ENCODE peak calls at places on chromosomes 6 and 20, in eight cellular contexts. One of them, this sample, is unnamed. For H3K27me3, the result is how much of the 10 kb centered on the place peaks cover.

GRCh38 chr6:132698608-132699007 is 15.2 kb downstream of the VNN1 start:
- DNase-seq in DND-41: no peak
- DNase-seq in fibroblast of lung: no peak
- DNase-seq in thoracic aorta: no peak
- DNase-seq in keratinocyte: no peak
- DNase-seq in ovary: no peak
- DNase-seq in HCT116: no peak
- DNase-seq in AG04450: no peak
- DNase-seq in this sample: no peak

GRCh38 chr20:25296094-25297093 is 48.5 kb downstream of the PYGB start:
- DNase-seq in keratinocyte: no peak
- DNase-seq in thoracic aorta: no peak
- DNase-seq in DND-41: peak
- DNase-seq in AG04450: no peak
- DNase-seq in HCT116: no peak
- DNase-seq in fibroblast of lung: no peak
- DNase-seq in ovary: peak
- DNase-seq in this sample: no peak

GRCh38 chr6:169215201-169215661 is 38.4 kb downstream of the THBS2 start:
- DNase-seq in HCT116: no peak
- DNase-seq in DND-41: no peak
- DNase-seq in AG04450: no peak
- DNase-seq in thoracic aorta: no peak
- DNase-seq in ovary: peak
- DNase-seq in keratinocyte: no peak
- DNase-seq in fibroblast of lung: peak
- DNase-seq in this sample: no peak

GRCh38 chr6:24125980-24126379 is at the start of gene NRSN1:
- DNase-seq in HCT116: no peak
- DNase-seq in thoracic aorta: no peak
- DNase-seq in DND-41: no peak
- DNase-seq in ovary: no peak
- DNase-seq in keratinocyte: no peak
- DNase-seq in fibroblast of lung: no peak
- DNase-seq in AG04450: no peak
- DNase-seq in this sample: no peak

GRCh38 chr6:112910256-112910655 is 563.1 kb downstream of the RFPL4B start:
- DNase-seq in DND-41: no peak
- DNase-seq in thoracic aorta: no peak
- DNase-seq in ovary: no peak
- DNase-seq in AG04450: no peak
- DNase-seq in fibroblast of lung: peak
- DNase-seq in keratinocyte: no peak
- DNase-seq in HCT116: no peak
- DNase-seq in this sample: no peak

GRCh38 chr6:3328145-3328544 is 69.4 kb downstream of the PSMG4 start:
- DNase-seq in fibroblast of lung: peak
- DNase-seq in DND-41: no peak
- DNase-seq in AG04450: no peak
- DNase-seq in keratinocyte: no peak
- DNase-seq in ovary: no peak
- DNase-seq in thoracic aorta: no peak
- DNase-seq in HCT116: no peak
- DNase-seq in this sample: peak

GRCh38 chr6:10315034-10315433 is 99.8 kb downstream of the TFAP2A start:
- DNase-seq in DND-41: no peak
- DNase-seq in AG04450: no peak
- DNase-seq in thoracic aorta: no peak
- DNase-seq in HCT116: no peak
- DNase-seq in keratinocyte: no peak
- DNase-seq in fibroblast of lung: no peak
- DNase-seq in ovary: no peak
- DNase-seq in this sample: no peak

GRCh38 chr6:167154895-167155294 is 2.9 kb downstream of the GPR31 start:
- DNase-seq in fibroblast of lung: no peak
- DNase-seq in AG04450: no peak
- DNase-seq in HCT116: no peak
- DNase-seq in keratinocyte: no peak
- DNase-seq in ovary: no peak
- DNase-seq in DND-41: no peak
- DNase-seq in thoracic aorta: no peak
- DNase-seq in this sample: no peak

GRCh38 chr20:2708073-2708415 is 15.5 kb downstream of the EBF4 start:
- DNase-seq in DND-41: no peak
- DNase-seq in thoracic aorta: no peak
- DNase-seq in keratinocyte: no peak
- DNase-seq in ovary: no peak
- DNase-seq in fibroblast of lung: no peak
- DNase-seq in HCT116: no peak
- DNase-seq in AG04450: no peak
- DNase-seq in this sample: no peak

GRCh38 chr6:123629234-123629941 is 7.4 kb downstream of the TRDN start:
- DNase-seq in DND-41: no peak
- DNase-seq in keratinocyte: no peak
- DNase-seq in AG04450: no peak
- DNase-seq in thoracic aorta: no peak
- DNase-seq in HCT116: no peak
- DNase-seq in fibroblast of lung: no peak
- DNase-seq in ovary: no peak
- DNase-seq in this sample: no peak

GRCh38 chr6:5250451-5250850 is 10.3 kb downstream of the LYRM4 start:
- DNase-seq in fibroblast of lung: no peak
- DNase-seq in AG04450: no peak
- DNase-seq in keratinocyte: no peak
- DNase-seq in ovary: no peak
- DNase-seq in DND-41: no peak
- DNase-seq in thoracic aorta: no peak
- DNase-seq in HCT116: no peak
- DNase-seq in this sample: no peak

GRCh38 chr20:19251958-19252669 is 39.7 kb downstream of the SLC24A3 start:
- DNase-seq in DND-41: no peak
- DNase-seq in AG04450: no peak
- DNase-seq in HCT116: no peak
- DNase-seq in ovary: no peak
- DNase-seq in thoracic aorta: no peak
- DNase-seq in keratinocyte: no peak
- DNase-seq in fibroblast of lung: no peak
- DNase-seq in this sample: no peak

GRCh38 chr20:36064661-36065426 is 89.7 kb upstream of the EPB41L1 start:
- DNase-seq in ovary: peak
- DNase-seq in AG04450: peak
- DNase-seq in keratinocyte: no peak
- DNase-seq in fibroblast of lung: peak
- DNase-seq in HCT116: no peak
- DNase-seq in DND-41: peak
- DNase-seq in thoracic aorta: peak
- DNase-seq in this sample: peak

GRCh38 chr20:33014336-33015113 is 7.0 kb downstream of the BPIFB2 start:
- DNase-seq in keratinocyte: no peak
- DNase-seq in ovary: no peak
- DNase-seq in thoracic aorta: no peak
- DNase-seq in DND-41: no peak
- DNase-seq in HCT116: no peak
- DNase-seq in AG04450: no peak
- DNase-seq in fibroblast of lung: no peak
- DNase-seq in this sample: no peak

GRCh38 chr6:154996841-154997311 is 1.8 kb downstream of the TIAM2 start:
- DNase-seq in AG04450: no peak
- DNase-seq in thoracic aorta: no peak
- DNase-seq in HCT116: no peak
- DNase-seq in keratinocyte: no peak
- DNase-seq in DND-41: no peak
- DNase-seq in ovary: no peak
- DNase-seq in fibroblast of lung: no peak
- DNase-seq in this sample: no peak

GRCh38 chr6:137699036-137699683 is 167.9 kb upstream of the TNFAIP3 start:
- DNase-seq in keratinocyte: no peak
- DNase-seq in AG04450: no peak
- DNase-seq in fibroblast of lung: no peak
- DNase-seq in thoracic aorta: no peak
- DNase-seq in HCT116: no peak
- DNase-seq in DND-41: peak
- DNase-seq in ovary: no peak
- DNase-seq in this sample: no peak

GRCh38 chr20:44802702-44803101 is 7.6 kb downstream of the RIMS4 start:
- DNase-seq in DND-41: no peak
- DNase-seq in fibroblast of lung: no peak
- DNase-seq in AG04450: no peak
- DNase-seq in ovary: no peak
- DNase-seq in keratinocyte: no peak
- DNase-seq in HCT116: no peak
- DNase-seq in thoracic aorta: no peak
- DNase-seq in this sample: no peak

GRCh38 chr20:16063876-16064275 is 509.4 kb downstream of the KIF16B start:
- DNase-seq in AG04450: peak
- DNase-seq in fibroblast of lung: no peak
- DNase-seq in HCT116: no peak
- DNase-seq in ovary: no peak
- DNase-seq in keratinocyte: no peak
- DNase-seq in DND-41: no peak
- DNase-seq in thoracic aorta: no peak
- DNase-seq in this sample: no peak

GRCh38 chr6:99613705-99614429 is 7.2 kb downstream of the PRDM13 start:
- DNase-seq in HCT116: no peak
- DNase-seq in DND-41: no peak
- DNase-seq in keratinocyte: no peak
- DNase-seq in AG04450: no peak
- DNase-seq in ovary: no peak
- DNase-seq in thoracic aorta: no peak
- DNase-seq in fibroblast of lung: no peak
- DNase-seq in this sample: no peak

DNA sequence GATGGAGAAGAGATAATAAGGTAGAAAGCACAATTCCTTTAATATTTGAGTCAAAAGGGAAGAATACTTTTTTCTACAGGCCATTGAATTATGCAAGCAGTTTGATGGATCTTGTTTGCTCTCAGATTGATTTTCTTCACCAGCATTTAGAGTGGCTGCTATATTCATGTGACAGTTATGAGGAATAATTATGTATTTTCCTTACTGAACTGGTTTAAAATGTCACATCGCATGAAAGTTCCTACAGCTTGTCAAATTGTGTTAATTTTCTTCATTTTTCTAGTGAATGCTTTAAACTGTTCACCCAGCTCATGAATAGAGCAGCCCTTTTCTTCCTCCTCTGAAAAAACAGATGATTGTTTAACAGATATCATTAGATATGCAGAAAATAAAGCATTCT is 37.4 kb upstream of the TPD52L1 start:
- DNase-seq in thoracic aorta: no peak
- DNase-seq in DND-41: no peak
- DNase-seq in HCT116: no peak
- DNase-seq in keratinocyte: no peak
- DNase-seq in AG04450: no peak
- DNase-seq in ovary: no peak
- DNase-seq in fibroblast of lung: no peak
- DNase-seq in this sample: no peak
- H3K27ac ChIP-seq in thoracic aorta: no peak
- H3K27ac ChIP-seq in DND-41: no peak
- H3K27ac ChIP-seq in HCT116: no peak
- H3K27ac ChIP-seq in keratinocyte: no peak
- H3K27ac ChIP-seq in AG04450: no peak
- H3K27ac ChIP-seq in ovary: no peak
- H3K27ac ChIP-seq in fibroblast of lung: no peak
- H3K27ac ChIP-seq in this sample: no peak

GRCh38 chr6:150600302-150601017 is 775 bp downstream of the PLEKHG1 start:
- DNase-seq in thoracic aorta: peak
- DNase-seq in DND-41: no peak
- DNase-seq in keratinocyte: peak
- DNase-seq in fibroblast of lung: peak
- DNase-seq in ovary: peak
- DNase-seq in HCT116: peak
- DNase-seq in AG04450: no peak
- DNase-seq in this sample: peak
- H3K27me3 ChIP-seq in thoracic aorta: under half
- H3K27me3 ChIP-seq in DND-41: under half
- H3K27me3 ChIP-seq in keratinocyte: under half
- H3K27me3 ChIP-seq in fibroblast of lung: under half
- H3K27me3 ChIP-seq in ovary: under half
- H3K27me3 ChIP-seq in HCT116: under half
- H3K27me3 ChIP-seq in AG04450: under half
- H3K27me3 ChIP-seq in this sample: under half

DNA sequence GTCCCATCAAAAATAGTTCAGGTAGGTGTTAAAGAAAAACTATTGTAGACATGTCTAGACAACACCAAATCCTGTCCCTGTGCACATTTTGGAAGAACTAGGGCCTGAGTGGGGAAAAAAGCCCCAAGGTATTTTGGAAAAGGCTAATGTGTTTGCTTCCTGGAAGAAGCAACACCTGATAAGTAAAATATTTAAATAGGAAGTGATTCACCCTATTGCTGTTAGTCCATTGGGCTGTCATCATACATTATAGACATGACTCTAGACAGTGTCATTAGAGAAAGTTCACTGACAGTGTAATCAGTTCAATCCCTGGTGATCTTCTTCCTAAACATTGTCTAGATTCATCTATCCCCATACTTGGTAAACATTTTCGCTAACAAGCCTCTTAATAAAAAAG is 465.3 kb downstream of the CBLN4 start:
- DNase-seq in ovary: no peak
- DNase-seq in AG04450: no peak
- DNase-seq in DND-41: no peak
- DNase-seq in HCT116: no peak
- DNase-seq in fibroblast of lung: no peak
- DNase-seq in thoracic aorta: no peak
- DNase-seq in keratinocyte: peak
- DNase-seq in this sample: no peak
- H3K27ac ChIP-seq in ovary: no peak
- H3K27ac ChIP-seq in AG04450: no peak
- H3K27ac ChIP-seq in DND-41: no peak
- H3K27ac ChIP-seq in HCT116: no peak
- H3K27ac ChIP-seq in fibroblast of lung: no peak
- H3K27ac ChIP-seq in thoracic aorta: no peak
- H3K27ac ChIP-seq in keratinocyte: peak
- H3K27ac ChIP-seq in this sample: no peak

DNA sequence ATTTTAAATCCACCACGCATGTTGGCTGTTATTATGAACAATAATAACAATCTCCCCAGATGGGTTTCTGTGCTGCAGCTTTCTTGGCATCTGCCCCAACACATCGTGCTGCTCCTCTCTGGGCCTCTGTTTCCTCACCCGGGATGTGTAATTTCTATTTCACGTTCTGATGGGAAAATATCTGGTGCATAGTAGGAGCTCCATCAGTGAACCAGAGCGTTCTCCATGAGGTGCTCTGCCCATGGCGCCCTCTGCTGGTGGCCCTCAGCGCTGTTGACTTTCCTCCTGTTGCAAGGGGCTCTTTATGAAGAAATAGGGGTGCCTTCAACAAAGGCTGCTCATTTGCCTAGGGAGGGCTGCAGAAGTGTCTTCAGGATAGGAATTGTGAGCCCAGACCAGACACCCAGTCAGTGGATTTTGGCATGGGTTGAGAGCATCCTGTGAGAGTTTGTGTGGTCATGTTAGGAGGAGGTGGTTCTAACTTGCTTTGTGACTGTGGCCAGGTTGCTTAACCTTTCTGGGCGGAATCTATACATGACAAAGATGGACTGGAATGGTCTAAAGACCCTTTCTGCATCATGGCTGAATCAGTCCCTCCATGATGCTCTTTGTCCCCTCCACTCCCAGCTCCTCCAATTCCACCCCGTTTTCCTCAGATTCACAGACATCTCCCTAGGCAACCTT is 8.1 kb downstream of the SCRT2 start:
- DNase-seq in thoracic aorta: no peak
- DNase-seq in ovary: no peak
- DNase-seq in DND-41: peak
- DNase-seq in fibroblast of lung: peak
- DNase-seq in AG04450: no peak
- DNase-seq in HCT116: no peak
- DNase-seq in keratinocyte: no peak
- DNase-seq in this sample: peak
- H3K27me3 ChIP-seq in thoracic aorta: under half
- H3K27me3 ChIP-seq in ovary: under half
- H3K27me3 ChIP-seq in DND-41: under half
- H3K27me3 ChIP-seq in fibroblast of lung: half or more
- H3K27me3 ChIP-seq in AG04450: half or more
- H3K27me3 ChIP-seq in HCT116: under half
- H3K27me3 ChIP-seq in keratinocyte: half or more
- H3K27me3 ChIP-seq in this sample: under half

This sample was measured in brain microvascular endothelial cell.